ENCODE peak calls at places on chromosome 6, in nine cellular contexts. D is tibial nerve, C is HT1080, J is ELR, H is NCI-H1436, V is nucleus accumbens, M is iris pigment epithelial cell, Q is HFFc6, G is NCI-H1092. W is an unnamed sample.
A peak's percentile ranks its signal among the peaks of the same experiment; 100 is the strongest.

GRCh38 chr6:142301421-142302391 is at the start of gene ADGRG6:
- DNase-seq in Q (peak; percentile 23), J (peak; percentile 74), V (no peak), D (no peak), H (no peak), C (peak; percentile 65), G (no peak), M (peak; percentile 30), W (no peak)

GRCh38 chr6:15435468-15435867 is 189.6 kb downstream of the JARID2 start:
- DNase-seq in J (no peak), G (no peak), H (no peak), V (no peak), C (no peak), D (no peak), M (no peak), Q (no peak), W (no peak)

GRCh38 chr6:108831104-108831503 is 17.1 kb upstream of the ARMC2 start:
- DNase-seq in G (no peak), H (no peak), V (no peak), M (no peak), C (no peak), J (no peak), Q (no peak), D (no peak), W (no peak)

GRCh38 chr6:3759656-3760245 is 8.2 kb upstream of the PXDC1 start:
- DNase-seq in J (peak; percentile 79), G (no peak), M (peak; percentile 98), D (no peak), H (no peak), Q (peak; percentile 91), V (no peak), C (no peak), W (no peak)

GRCh38 chr6:100271625-100272024 is 193.1 kb downstream of the SIM1 start:
- DNase-seq in J (no peak), Q (no peak), C (no peak), H (no peak), D (no peak), G (no peak), M (no peak), V (no peak), W (no peak)

GRCh38 chr6:6884193-6884627 is 223.6 kb upstream of the RREB1 start:
- DNase-seq in C (no peak), D (no peak), V (no peak), J (no peak), M (peak; percentile 65), Q (peak; percentile 5), H (no peak), G (no peak), W (no peak)

GRCh38 chr6:95693108-95693507 is 115.8 kb downstream of the MANEA start:
- DNase-seq in J (no peak), D (no peak), M (no peak), G (no peak), Q (no peak), V (no peak), H (no peak), C (peak; percentile 23), W (no peak)

GRCh38 chr6:14059791-14060436 is 57.7 kb upstream of the CD83 start:
- DNase-seq in C (peak; percentile 66), H (no peak), D (no peak), M (no peak), V (no peak), Q (no peak), G (no peak), J (no peak), W (no peak)

GRCh38 chr6:166563805-166564204 is 22.7 kb downstream of the RAMACL start:
- DNase-seq in J (no peak), D (no peak), Q (no peak), V (no peak), M (no peak), C (no peak), G (no peak), H (no peak), W (no peak)